ENCODE peak calls at places on chromosome 10, in nine cellular contexts. One of them, this sample, is unnamed. For H3K4me1, the result is how much of the 10 kb centered on the place peaks cover.

GRCh38 chr10:19048479-19048878 is at the start of gene MALRD1:
- DNase-seq in left ventricle myocardium inferior: no peak
- DNase-seq in ovary: no peak
- DNase-seq in SJSA1: no peak
- DNase-seq in CD8-positive, alpha-beta T cell: no peak
- DNase-seq in uterus: no peak
- DNase-seq in stomach: no peak
- DNase-seq in lower lobe of right lung: no peak
- DNase-seq in neural progenitor cell: no peak
- DNase-seq in this sample: no peak

GRCh38 chr10:122637371-122637770 is 62.3 kb downstream of the C10orf120 start:
- DNase-seq in left ventricle myocardium inferior: peak
- DNase-seq in ovary: peak
- DNase-seq in SJSA1: no peak
- DNase-seq in CD8-positive, alpha-beta T cell: no peak
- DNase-seq in uterus: no peak
- DNase-seq in stomach: no peak
- DNase-seq in lower lobe of right lung: no peak
- DNase-seq in neural progenitor cell: no peak
- DNase-seq in this sample: no peak

GRCh38 chr10:60208676-60209269 is 180.9 kb downstream of the ANK3 start:
- DNase-seq in left ventricle myocardium inferior: no peak
- DNase-seq in ovary: no peak
- DNase-seq in SJSA1: no peak
- DNase-seq in CD8-positive, alpha-beta T cell: no peak
- DNase-seq in uterus: no peak
- DNase-seq in stomach: no peak
- DNase-seq in lower lobe of right lung: no peak
- DNase-seq in neural progenitor cell: peak
- DNase-seq in this sample: no peak

GRCh38 chr10:22442468-22442867 is 97.2 kb downstream of the SPAG6 start:
- DNase-seq in left ventricle myocardium inferior: no peak
- DNase-seq in ovary: no peak
- DNase-seq in SJSA1: no peak
- DNase-seq in CD8-positive, alpha-beta T cell: no peak
- DNase-seq in uterus: no peak
- DNase-seq in stomach: no peak
- DNase-seq in lower lobe of right lung: no peak
- DNase-seq in neural progenitor cell: no peak
- DNase-seq in this sample: no peak

GRCh38 chr10:133260895-133261725 is 15.6 kb downstream of the ADAM8 start:
- DNase-seq in left ventricle myocardium inferior: peak
- DNase-seq in ovary: peak
- DNase-seq in SJSA1: no peak
- DNase-seq in CD8-positive, alpha-beta T cell: peak
- DNase-seq in uterus: peak
- DNase-seq in stomach: peak
- DNase-seq in lower lobe of right lung: peak
- DNase-seq in neural progenitor cell: peak
- DNase-seq in this sample: peak

GRCh38 chr10:30386801-30387588 is 37.9 kb upstream of the MTPAP start:
- DNase-seq in left ventricle myocardium inferior: no peak
- DNase-seq in ovary: no peak
- DNase-seq in SJSA1: no peak
- DNase-seq in CD8-positive, alpha-beta T cell: no peak
- DNase-seq in uterus: no peak
- DNase-seq in stomach: no peak
- DNase-seq in lower lobe of right lung: no peak
- DNase-seq in neural progenitor cell: no peak
- DNase-seq in this sample: no peak

GRCh38 chr10:31036209-31036608 is 4.5 kb upstream of the ZNF438 start:
- DNase-seq in left ventricle myocardium inferior: no peak
- DNase-seq in ovary: no peak
- DNase-seq in SJSA1: no peak
- DNase-seq in CD8-positive, alpha-beta T cell: no peak
- DNase-seq in uterus: no peak
- DNase-seq in stomach: no peak
- DNase-seq in lower lobe of right lung: no peak
- DNase-seq in neural progenitor cell: peak
- DNase-seq in this sample: no peak

GRCh38 chr10:131852823-131853609 is 47.8 kb upstream of the PPP2R2D start:
- DNase-seq in left ventricle myocardium inferior: no peak
- DNase-seq in ovary: no peak
- DNase-seq in SJSA1: peak
- DNase-seq in CD8-positive, alpha-beta T cell: no peak
- DNase-seq in uterus: no peak
- DNase-seq in stomach: no peak
- DNase-seq in lower lobe of right lung: no peak
- DNase-seq in neural progenitor cell: no peak
- DNase-seq in this sample: peak

GRCh38 chr10:93999401-93999851 is 5.7 kb downstream of the PLCE1 start:
- DNase-seq in left ventricle myocardium inferior: peak
- DNase-seq in ovary: peak
- DNase-seq in SJSA1: no peak
- DNase-seq in CD8-positive, alpha-beta T cell: no peak
- DNase-seq in uterus: peak
- DNase-seq in stomach: peak
- DNase-seq in lower lobe of right lung: no peak
- DNase-seq in neural progenitor cell: peak
- DNase-seq in this sample: peak

GRCh38 chr10:132959296-132959961 is 17.1 kb upstream of the CFAP46 start:
- DNase-seq in left ventricle myocardium inferior: no peak
- DNase-seq in ovary: no peak
- DNase-seq in SJSA1: peak
- DNase-seq in CD8-positive, alpha-beta T cell: no peak
- DNase-seq in uterus: no peak
- DNase-seq in stomach: no peak
- DNase-seq in lower lobe of right lung: no peak
- DNase-seq in neural progenitor cell: no peak
- DNase-seq in this sample: peak

GRCh38 chr10:92111336-92111939 is 179.4 kb downstream of the CPEB3 start:
- DNase-seq in left ventricle myocardium inferior: no peak
- DNase-seq in ovary: no peak
- DNase-seq in SJSA1: no peak
- DNase-seq in CD8-positive, alpha-beta T cell: no peak
- DNase-seq in uterus: no peak
- DNase-seq in stomach: no peak
- DNase-seq in lower lobe of right lung: no peak
- DNase-seq in neural progenitor cell: no peak
- DNase-seq in this sample: no peak

GRCh38 chr10:96333091-96333490 is 25.7 kb downstream of the OPALIN start:
- DNase-seq in left ventricle myocardium inferior: no peak
- DNase-seq in ovary: no peak
- DNase-seq in SJSA1: no peak
- DNase-seq in CD8-positive, alpha-beta T cell: no peak
- DNase-seq in uterus: no peak
- DNase-seq in stomach: no peak
- DNase-seq in lower lobe of right lung: no peak
- DNase-seq in neural progenitor cell: no peak
- DNase-seq in this sample: no peak

GRCh38 chr10:60315311-60315710 is 74.4 kb downstream of the ANK3 start:
- DNase-seq in left ventricle myocardium inferior: no peak
- DNase-seq in ovary: no peak
- DNase-seq in SJSA1: no peak
- DNase-seq in CD8-positive, alpha-beta T cell: no peak
- DNase-seq in uterus: no peak
- DNase-seq in stomach: no peak
- DNase-seq in lower lobe of right lung: no peak
- DNase-seq in neural progenitor cell: no peak
- DNase-seq in this sample: no peak

GRCh38 chr10:27512548-27512947 is 8.4 kb downstream of the RAB18 start:
- DNase-seq in left ventricle myocardium inferior: no peak
- DNase-seq in ovary: no peak
- DNase-seq in SJSA1: no peak
- DNase-seq in CD8-positive, alpha-beta T cell: no peak
- DNase-seq in uterus: no peak
- DNase-seq in stomach: no peak
- DNase-seq in lower lobe of right lung: no peak
- DNase-seq in neural progenitor cell: no peak
- DNase-seq in this sample: no peak

GRCh38 chr10:130301026-130301892 is 165.1 kb downstream of the GLRX3 start:
- DNase-seq in left ventricle myocardium inferior: peak
- DNase-seq in ovary: peak
- DNase-seq in SJSA1: no peak
- DNase-seq in CD8-positive, alpha-beta T cell: peak
- DNase-seq in uterus: no peak
- DNase-seq in stomach: no peak
- DNase-seq in lower lobe of right lung: peak
- DNase-seq in neural progenitor cell: no peak
- DNase-seq in this sample: peak

GRCh38 chr10:69994262-69994661 is 58.4 kb upstream of the MACROH2A2 start:
- DNase-seq in left ventricle myocardium inferior: peak
- DNase-seq in ovary: no peak
- DNase-seq in SJSA1: peak
- DNase-seq in CD8-positive, alpha-beta T cell: no peak
- DNase-seq in uterus: peak
- DNase-seq in stomach: no peak
- DNase-seq in lower lobe of right lung: no peak
- DNase-seq in neural progenitor cell: peak
- DNase-seq in this sample: no peak

GRCh38 chr10:3064423-3064822 is 2.9 kb upstream of the PFKP start:
- DNase-seq in left ventricle myocardium inferior: no peak
- DNase-seq in ovary: no peak
- DNase-seq in SJSA1: no peak
- DNase-seq in CD8-positive, alpha-beta T cell: no peak
- DNase-seq in uterus: no peak
- DNase-seq in stomach: no peak
- DNase-seq in lower lobe of right lung: no peak
- DNase-seq in neural progenitor cell: no peak
- DNase-seq in this sample: no peak

GRCh38 chr10:90849956-90850749 is 7.7 kb downstream of the HTR7 start:
- DNase-seq in left ventricle myocardium inferior: no peak
- DNase-seq in ovary: no peak
- DNase-seq in SJSA1: no peak
- DNase-seq in CD8-positive, alpha-beta T cell: no peak
- DNase-seq in uterus: no peak
- DNase-seq in stomach: no peak
- DNase-seq in lower lobe of right lung: no peak
- DNase-seq in neural progenitor cell: no peak
- DNase-seq in this sample: no peak

GRCh38 chr10:30762620-30763019 is 133.1 kb upstream of the LYZL2 start:
- DNase-seq in left ventricle myocardium inferior: no peak
- DNase-seq in ovary: no peak
- DNase-seq in SJSA1: no peak
- DNase-seq in CD8-positive, alpha-beta T cell: no peak
- DNase-seq in uterus: no peak
- DNase-seq in stomach: no peak
- DNase-seq in lower lobe of right lung: no peak
- DNase-seq in neural progenitor cell: no peak
- DNase-seq in this sample: no peak

GRCh38 chr10:121324678-121325213 is 273.5 kb downstream of the FGFR2 start:
- DNase-seq in left ventricle myocardium inferior: no peak
- DNase-seq in ovary: no peak
- DNase-seq in SJSA1: no peak
- DNase-seq in CD8-positive, alpha-beta T cell: no peak
- DNase-seq in uterus: no peak
- DNase-seq in stomach: no peak
- DNase-seq in lower lobe of right lung: no peak
- DNase-seq in neural progenitor cell: no peak
- DNase-seq in this sample: no peak

GRCh38 chr10:79026806-79027146 is 42.0 kb upstream of the ZMIZ1 start:
- DNase-seq in left ventricle myocardium inferior: no peak
- DNase-seq in ovary: no peak
- DNase-seq in SJSA1: no peak
- DNase-seq in CD8-positive, alpha-beta T cell: no peak
- DNase-seq in uterus: peak
- DNase-seq in stomach: no peak
- DNase-seq in lower lobe of right lung: no peak
- DNase-seq in neural progenitor cell: no peak
- DNase-seq in this sample: no peak

GRCh38 chr10:124650820-124651401 is 93.3 kb downstream of the FAM53B start:
- DNase-seq in left ventricle myocardium inferior: no peak
- DNase-seq in ovary: no peak
- DNase-seq in SJSA1: no peak
- DNase-seq in CD8-positive, alpha-beta T cell: peak
- DNase-seq in uterus: no peak
- DNase-seq in stomach: no peak
- DNase-seq in lower lobe of right lung: no peak
- DNase-seq in neural progenitor cell: no peak
- DNase-seq in this sample: no peak
- H3K4me1 ChIP-seq in left ventricle myocardium inferior: half or more
- H3K4me1 ChIP-seq in ovary: under half
- H3K4me1 ChIP-seq in SJSA1: under half
- H3K4me1 ChIP-seq in CD8-positive, alpha-beta T cell: half or more
- H3K4me1 ChIP-seq in uterus: under half
- H3K4me1 ChIP-seq in stomach: half or more
- H3K4me1 ChIP-seq in lower lobe of right lung: half or more
- H3K4me1 ChIP-seq in neural progenitor cell: under half
- H3K4me1 ChIP-seq in this sample: under half

DNA sequence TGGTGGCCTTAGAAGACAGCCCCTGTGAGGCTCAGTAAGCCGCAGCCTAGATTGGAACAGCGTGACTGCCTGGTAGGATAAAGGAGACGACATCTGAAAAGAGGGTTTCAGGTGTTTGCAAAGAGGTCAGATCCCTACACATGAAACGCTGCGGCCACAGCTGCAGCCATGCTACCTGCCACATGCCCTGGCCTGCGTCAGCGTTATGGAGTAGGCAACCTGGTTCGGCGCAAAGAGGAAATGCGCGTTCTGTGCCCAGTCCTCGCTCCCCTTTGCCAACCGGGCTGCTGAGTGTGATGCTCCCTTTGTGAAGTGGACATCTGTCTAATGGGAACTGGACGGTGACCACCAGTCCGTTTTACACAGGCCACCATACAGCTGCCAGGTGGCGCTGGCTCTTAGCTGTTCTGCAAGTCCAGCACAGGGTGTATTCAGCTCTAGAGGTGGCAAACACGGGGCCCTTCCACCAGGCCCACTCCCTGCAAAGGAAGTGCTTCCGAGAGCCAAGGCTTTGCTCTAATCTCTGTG is 160.3 kb downstream of the CELF2 start:
- DNase-seq in left ventricle myocardium inferior: peak
- DNase-seq in ovary: no peak
- DNase-seq in SJSA1: no peak
- DNase-seq in CD8-positive, alpha-beta T cell: no peak
- DNase-seq in uterus: no peak
- DNase-seq in stomach: no peak
- DNase-seq in lower lobe of right lung: peak
- DNase-seq in neural progenitor cell: peak
- DNase-seq in this sample: no peak
- H3K4me1 ChIP-seq in left ventricle myocardium inferior: half or more
- H3K4me1 ChIP-seq in ovary: under half
- H3K4me1 ChIP-seq in SJSA1: under half
- H3K4me1 ChIP-seq in CD8-positive, alpha-beta T cell: half or more
- H3K4me1 ChIP-seq in uterus: under half
- H3K4me1 ChIP-seq in stomach: under half
- H3K4me1 ChIP-seq in lower lobe of right lung: half or more
- H3K4me1 ChIP-seq in neural progenitor cell: under half
- H3K4me1 ChIP-seq in this sample: under half

GRCh38 chr10:71063431-71063830 is 148.9 kb upstream of the UNC5B start:
- DNase-seq in left ventricle myocardium inferior: no peak
- DNase-seq in ovary: no peak
- DNase-seq in SJSA1: no peak
- DNase-seq in CD8-positive, alpha-beta T cell: no peak
- DNase-seq in uterus: no peak
- DNase-seq in stomach: no peak
- DNase-seq in lower lobe of right lung: no peak
- DNase-seq in neural progenitor cell: peak
- DNase-seq in this sample: no peak
- H3K4me1 ChIP-seq in left ventricle myocardium inferior: half or more
- H3K4me1 ChIP-seq in ovary: under half
- H3K4me1 ChIP-seq in SJSA1: under half
- H3K4me1 ChIP-seq in CD8-positive, alpha-beta T cell: under half
- H3K4me1 ChIP-seq in uterus: under half
- H3K4me1 ChIP-seq in stomach: under half
- H3K4me1 ChIP-seq in lower lobe of right lung: under half
- H3K4me1 ChIP-seq in neural progenitor cell: under half
- H3K4me1 ChIP-seq in this sample: under half

GRCh38 chr10:110569736-110570135 is 2.2 kb downstream of the SMC3 start:
- DNase-seq in left ventricle myocardium inferior: no peak
- DNase-seq in ovary: no peak
- DNase-seq in SJSA1: no peak
- DNase-seq in CD8-positive, alpha-beta T cell: no peak
- DNase-seq in uterus: no peak
- DNase-seq in stomach: no peak
- DNase-seq in lower lobe of right lung: no peak
- DNase-seq in neural progenitor cell: no peak
- DNase-seq in this sample: no peak
- H3K4me1 ChIP-seq in left ventricle myocardium inferior: half or more
- H3K4me1 ChIP-seq in ovary: under half
- H3K4me1 ChIP-seq in SJSA1: under half
- H3K4me1 ChIP-seq in CD8-positive, alpha-beta T cell: half or more
- H3K4me1 ChIP-seq in uterus: under half
- H3K4me1 ChIP-seq in stomach: half or more
- H3K4me1 ChIP-seq in lower lobe of right lung: under half
- H3K4me1 ChIP-seq in neural progenitor cell: under half
- H3K4me1 ChIP-seq in this sample: under half

This sample was measured in aorta.